ENCODE peak calls at places on chromosomes 7 and 10, in eight cellular contexts. M, C, Z, J, E, A, I and N are unnamed samples.

GRCh38 chr7:140475747-140476333 is 3.5 kb downstream of the MKRN1 start:
- DNase-seq in M (no peak), C (peak), Z (no peak), J (peak), E (peak), A (peak), I (no peak), N (peak)

GRCh38 chr7:43650457-43651052 is 67.6 kb downstream of the STK17A start:
- DNase-seq in M (no peak), C (no peak), Z (no peak), J (no peak), E (peak), A (no peak), I (no peak), N (no peak)

GRCh38 chr10:100470367-100470766 is 7.6 kb downstream of the WNT8B start:
- DNase-seq in M (no peak), C (no peak), Z (no peak), J (no peak), E (peak), A (no peak), I (no peak), N (no peak)

GRCh38 chr7:54559401-54559800 is 17.2 kb downstream of the VSTM2A start:
- DNase-seq in M (no peak), C (no peak), Z (no peak), J (no peak), E (no peak), A (no peak), I (no peak), N (no peak)

GRCh38 chr7:140176271-140176701 is 497 bp downstream of the KDM7A start:
- DNase-seq in M (peak), C (peak), Z (no peak), J (no peak), E (no peak), A (no peak), I (no peak), N (no peak)

GRCh38 chr7:28643369-28644340 is 231.3 kb downstream of the CREB5 start:
- DNase-seq in M (no peak), C (no peak), Z (no peak), J (no peak), E (no peak), A (no peak), I (no peak), N (no peak)

GRCh38 chr7:142329062-142329788 is 71.4 kb upstream of the PRSS58 start:
- DNase-seq in M (no peak), C (no peak), Z (no peak), J (no peak), E (no peak), A (no peak), I (no peak), N (no peak)

GRCh38 chr10:22737587-22737986 is 23.2 kb upstream of the PIP4K2A start:
- DNase-seq in M (no peak), C (no peak), Z (peak), J (no peak), E (peak), A (no peak), I (no peak), N (no peak)

GRCh38 chr7:18889436-18889835 is 228.0 kb downstream of the TWIST1 start:
- DNase-seq in M (no peak), C (no peak), Z (no peak), J (no peak), E (no peak), A (no peak), I (no peak), N (no peak)

GRCh38 chr7:45026984-45027773 is 27.2 kb downstream of the CCM2 start:
- DNase-seq in M (no peak), C (peak), Z (no peak), J (no peak), E (no peak), A (no peak), I (no peak), N (no peak)

GRCh38 chr7:154931906-154932305 is 71.0 kb downstream of the PAXIP1 start:
- DNase-seq in M (no peak), C (no peak), Z (no peak), J (no peak), E (no peak), A (no peak), I (no peak), N (no peak)

GRCh38 chr7:130294314-130294713 is 1.4 kb downstream of the CPA4 start:
- DNase-seq in M (no peak), C (no peak), Z (no peak), J (no peak), E (no peak), A (no peak), I (no peak), N (no peak)
- H3K4me3 ChIP-seq in M (no peak), C (no peak), Z (no peak), J (no peak), E (no peak), A (no peak), I (no peak), N (no peak)

GRCh38 chr10:72331575-72332422 is 22.9 kb downstream of the DNAJB12 start:
- DNase-seq in M (peak), C (peak), Z (peak), J (peak), E (peak), A (peak), I (peak), N (no peak)

GRCh38 chr10:72328045-72328828 is 26.5 kb downstream of the DNAJB12 start:
- DNase-seq in M (peak), C (no peak), Z (peak), J (peak), E (peak), A (peak), I (no peak), N (peak)

GRCh38 chr10:72329290-72330058 is 25.2 kb downstream of the DNAJB12 start:
- DNase-seq in M (peak), C (no peak), Z (no peak), J (peak), E (no peak), A (no peak), I (no peak), N (no peak)

GRCh38 chr10:72330059-72330426 is 24.7 kb downstream of the DNAJB12 start:
- DNase-seq in M (no peak), C (no peak), Z (no peak), J (no peak), E (no peak), A (no peak), I (no peak), N (no peak)

DNA sequence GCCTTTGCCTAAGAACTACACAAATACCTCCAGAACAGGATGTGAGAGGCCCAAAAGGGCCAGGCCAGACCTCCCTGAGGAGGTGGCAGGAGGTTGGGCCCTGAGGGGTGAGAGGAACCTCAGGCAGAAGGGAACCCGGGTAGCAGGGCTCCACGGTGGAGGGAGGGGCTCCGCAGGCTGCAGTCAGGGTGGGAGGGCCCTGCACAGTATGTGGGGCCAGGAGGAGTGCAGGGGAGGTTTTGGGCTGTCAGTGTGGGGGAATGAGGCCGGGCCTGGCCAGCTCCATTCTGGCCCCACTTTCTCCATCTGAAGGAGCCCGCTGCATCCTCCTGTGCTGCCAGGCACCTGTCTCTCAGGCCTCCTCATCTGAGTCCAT is 25.9 kb downstream of the DNAJB12 start:
- DNase-seq in M (peak), C (no peak), Z (no peak), J (no peak), E (no peak), A (no peak), I (no peak), N (no peak)
- H3K27ac ChIP-seq in M (peak), C (no peak), Z (peak), J (peak), E (peak), A (no peak), I (peak), N (no peak)

GRCh38 chr10:61903184-61903990 is 1.9 kb downstream of the ARID5B start:
- DNase-seq in M (peak), C (peak), Z (peak), J (peak), E (peak), A (peak), I (no peak), N (peak)
- TF ChIP-seq CTCF in M (no peak), C (peak), Z (no peak), J (peak), E (peak), A (peak), I (peak), N (peak)

GRCh38 chr10:37860494-37861190 is 3.2 kb upstream of the ZNF248 start:
- DNase-seq in M (no peak), C (no peak), Z (no peak), J (no peak), E (no peak), A (peak), I (no peak), N (no peak)

GRCh38 chr10:37865264-37865663 is 7.9 kb upstream of the ZNF248 start:
- DNase-seq in M (no peak), C (no peak), Z (no peak), J (no peak), E (no peak), A (no peak), I (no peak), N (no peak)

GRCh38 chr10:37871143-37871542 is 13.7 kb upstream of the ZNF248 start:
- DNase-seq in M (no peak), C (no peak), Z (no peak), J (no peak), E (no peak), A (no peak), I (no peak), N (no peak)

GRCh38 chr10:37871568-37872251 is 14.3 kb upstream of the ZNF248 start:
- DNase-seq in M (no peak), C (no peak), Z (no peak), J (no peak), E (no peak), A (no peak), I (no peak), N (no peak)

GRCh38 chr10:37865957-37866671 is 8.7 kb upstream of the ZNF248 start:
- DNase-seq in M (no peak), C (no peak), Z (no peak), J (no peak), E (no peak), A (no peak), I (no peak), N (no peak)
- H3K4me3 ChIP-seq in M (no peak), C (no peak), Z (no peak), J (no peak), E (no peak), A (no peak), I (no peak), N (no peak)

GRCh38 chr10:102493771-102494170 is 8.7 kb downstream of the ACTR1A start:
- DNase-seq in M (no peak), C (no peak), Z (no peak), J (no peak), E (no peak), A (no peak), I (no peak), N (no peak)

GRCh38 chr10:102492983-102493382 is 9.5 kb downstream of the ACTR1A start:
- DNase-seq in M (no peak), C (no peak), Z (no peak), J (peak), E (no peak), A (no peak), I (no peak), N (no peak)

GRCh38 chr10:102491136-102491535 is 11.4 kb downstream of the ACTR1A start:
- DNase-seq in M (no peak), C (no peak), Z (no peak), J (no peak), E (no peak), A (no peak), I (no peak), N (no peak)

GRCh38 chr10:102497545-102497944 is 5.0 kb downstream of the ACTR1A start:
- DNase-seq in M (no peak), C (no peak), Z (no peak), J (no peak), E (no peak), A (no peak), I (no peak), N (no peak)

GRCh38 chr10:102492344-102492939 is 10.1 kb downstream of the ACTR1A start:
- DNase-seq in M (no peak), C (no peak), Z (no peak), J (no peak), E (no peak), A (no peak), I (no peak), N (no peak)
- H3K27ac ChIP-seq in M (no peak), C (no peak), Z (no peak), J (peak), E (no peak), A (no peak), I (peak), N (no peak)

GRCh38 chr10:110355922-110356627 is 51.4 kb upstream of the SMNDC1 start:
- DNase-seq in M (no peak), C (no peak), Z (no peak), J (no peak), E (no peak), A (no peak), I (no peak), N (no peak)
- TF ChIP-seq CTCF in M (no peak), C (no peak), Z (no peak), J (no peak), E (no peak), A (no peak), I (no peak), N (no peak)

GRCh38 chr10:96374004-96374403 is 15.2 kb upstream of the OPALIN start:
- DNase-seq in M (no peak), C (no peak), Z (no peak), J (no peak), E (no peak), A (no peak), I (no peak), N (no peak)

GRCh38 chr10:96374985-96375830 is 16.4 kb upstream of the OPALIN start:
- DNase-seq in M (peak), C (peak), Z (peak), J (peak), E (peak), A (peak), I (peak), N (peak)

GRCh38 chr10:96377816-96378294 is 19.1 kb upstream of the OPALIN start:
- DNase-seq in M (no peak), C (no peak), Z (no peak), J (no peak), E (no peak), A (no peak), I (no peak), N (no peak)

GRCh38 chr10:96376483-96376882 is 17.7 kb upstream of the OPALIN start:
- DNase-seq in M (no peak), C (no peak), Z (no peak), J (no peak), E (no peak), A (no peak), I (no peak), N (no peak)

DNA sequence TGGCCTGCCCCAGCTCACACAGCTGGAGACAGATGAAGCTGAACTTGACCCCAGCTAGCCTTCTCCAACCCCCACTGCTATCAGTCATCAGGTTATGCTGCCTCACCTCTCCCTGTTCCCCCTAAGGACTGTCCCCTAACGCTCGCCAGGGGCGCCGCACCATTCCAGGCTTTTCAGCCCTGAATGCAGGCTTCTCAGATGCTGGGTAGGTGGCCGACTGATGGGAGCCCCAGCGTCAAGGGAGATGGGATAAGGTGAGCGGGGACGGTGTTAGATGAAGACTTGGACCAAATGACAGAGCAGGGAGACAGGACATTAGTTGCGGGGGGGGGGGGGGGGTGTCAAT is 15.8 kb upstream of the OPALIN start:
- DNase-seq in M (no peak), C (no peak), Z (no peak), J (no peak), E (no peak), A (no peak), I (no peak), N (peak)
- H3K4me3 ChIP-seq in M (peak), C (no peak), Z (peak), J (no peak), E (peak), A (peak), I (peak), N (peak)

DNA sequence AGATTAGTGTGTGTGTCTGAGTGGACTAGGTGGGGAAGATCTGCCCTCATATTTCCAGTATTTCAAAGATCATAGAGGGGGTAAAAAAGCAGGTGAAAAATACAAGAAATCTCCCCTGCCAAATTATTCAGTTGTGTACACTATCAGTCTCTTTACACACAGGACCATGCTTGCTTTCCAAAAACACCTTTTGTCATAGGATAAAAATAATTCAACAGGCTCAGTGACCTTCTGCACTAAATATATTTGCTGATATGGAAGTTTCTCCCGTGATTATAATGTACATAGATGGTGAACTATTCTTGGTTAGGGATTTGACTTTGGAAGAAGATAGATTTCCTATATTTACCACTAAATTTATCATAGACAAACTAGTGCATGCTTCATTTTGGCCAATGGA is 24.6 kb upstream of the CSTF2T start:
- DNase-seq in M (no peak), C (no peak), Z (no peak), J (no peak), E (no peak), A (no peak), I (no peak), N (no peak)
- H3K27ac ChIP-seq in M (no peak), C (no peak), Z (no peak), J (no peak), E (no peak), A (no peak), I (peak), N (no peak)

GRCh38 chr7:94687810-94688209 is 31.9 kb upstream of the SGCE start:
- DNase-seq in M (no peak), C (no peak), Z (no peak), J (no peak), E (no peak), A (no peak), I (no peak), N (no peak)
- TF ChIP-seq CTCF in M (no peak), C (no peak), Z (no peak), J (no peak), E (no peak), A (no peak), I (no peak), N (no peak)